ENCODE peak calls at places on chromosomes 11 and 22, in six cellular contexts. J is GM12865, C is heart left ventricle, B is fibroblast of mammary gland, E is cardiac fibroblast, K is body of pancreas. F is an unnamed sample.

GRCh38 chr11:39247570-39248137 is 2211.8 kb downstream of the LRRC4C start:
- DNase-seq in C (no peak), B (no peak), E (no peak), K (no peak), J (no peak), F (no peak)

GRCh38 chr11:112659185-112659584 is 302.0 kb upstream of the NCAM1 start:
- DNase-seq in J (no peak), K (no peak), B (no peak), C (no peak), E (no peak), F (no peak)

GRCh38 chr11:115933564-115933963 is 429.3 kb upstream of the CADM1 start:
- DNase-seq in C (no peak), J (no peak), E (no peak), K (no peak), B (no peak), F (no peak)

GRCh38 chr11:111624602-111625001 is 22.4 kb downstream of the SIK2 start:
- DNase-seq in E (no peak), K (no peak), C (no peak), B (no peak), J (no peak), F (peak)

GRCh38 chr11:69918231-69918937 is 99.2 kb upstream of the FGF3 start:
- DNase-seq in K (no peak), B (no peak), C (no peak), J (no peak), E (no peak), F (no peak)

GRCh38 chr11:72358461-72359405 is 75.6 kb downstream of the CLPB start:
- DNase-seq in J (no peak), B (no peak), K (no peak), C (no peak), E (no peak), F (no peak)

GRCh38 chr11:133520707-133521106 is 11.6 kb downstream of the OPCML start:
- DNase-seq in C (peak), E (no peak), K (peak), B (no peak), J (no peak), F (no peak)

GRCh38 chr22:49487950-49488349 is 339.7 kb downstream of the BRD1 start:
- DNase-seq in J (no peak), B (no peak), E (no peak), K (no peak), C (no peak), F (no peak)

GRCh38 chr11:116457336-116458007 is 315.3 kb downstream of the BUD13 start:
- DNase-seq in C (no peak), K (no peak), B (no peak), J (no peak), E (no peak), F (no peak)

GRCh38 chr22:32354360-32355351 is 3.0 kb upstream of the RFPL3 start:
- DNase-seq in B (peak), E (peak), J (no peak), C (no peak), K (no peak), F (peak)

GRCh38 chr11:129249351-129249750 is 57.2 kb upstream of the ARHGAP32 start:
- DNase-seq in E (peak), B (peak), J (no peak), C (no peak), K (no peak), F (peak)

GRCh38 chr22:47107431-47107830 is 345.0 kb downstream of the TBC1D22A start:
- DNase-seq in J (no peak), B (peak), C (no peak), E (peak), K (no peak), F (peak)

GRCh38 chr11:40241524-40242037 is 1217.9 kb downstream of the LRRC4C start:
- DNase-seq in J (peak), C (peak), B (peak), K (peak), E (no peak), F (no peak)

GRCh38 chr22:50189184-50189848 is 3.6 kb downstream of the TRABD start:
- DNase-seq in C (no peak), K (peak), B (no peak), E (no peak), J (peak), F (no peak)

GRCh38 chr11:77747381-77747969 is 73.0 kb downstream of the RSF1 start:
- DNase-seq in C (no peak), E (peak), J (no peak), K (no peak), B (no peak), F (peak)

GRCh38 chr22:33381531-33382406 is 323.6 kb upstream of the SYN3 start:
- DNase-seq in B (no peak), C (no peak), K (no peak), E (no peak), J (no peak), F (no peak)

GRCh38 chr11:108959874-108960273 is 295.0 kb downstream of the DDX10 start:
- DNase-seq in J (no peak), K (no peak), C (no peak), E (no peak), B (no peak), F (no peak)

GRCh38 chr11:69013009-69013951 is at the start of gene MRGPRF:
- DNase-seq in B (peak), C (peak), E (peak), K (peak), J (no peak), F (peak)

GRCh38 chr11:67280791-67281551 is 8.1 kb upstream of the ANKRD13D start:
- DNase-seq in J (no peak), E (no peak), B (no peak), K (no peak), C (no peak), F (no peak)

GRCh38 chr11:201936-202335 is 5.3 kb downstream of the BET1L start:
- DNase-seq in E (no peak), K (no peak), J (no peak), B (no peak), C (no peak), F (no peak)

GRCh38 chr11:3853935-3854659 is 1.4 kb upstream of the STIM1 start:
- DNase-seq in E (no peak), B (no peak), K (peak), C (peak), J (peak), F (no peak)

GRCh38 chr11:17381156-17381555 is 7.3 kb downstream of the KCNJ11 start:
- DNase-seq in E (peak), J (no peak), B (peak), K (no peak), C (no peak), F (peak)

GRCh38 chr11:131999084-131999483 is 628.7 kb downstream of the NTM start:
- DNase-seq in K (no peak), J (no peak), C (no peak), B (peak), E (peak), F (peak)

GRCh38 chr11:8282621-8283509 is 19.2 kb upstream of the LMO1 start:
- DNase-seq in B (no peak), K (peak), E (no peak), C (peak), J (no peak), F (no peak)

GRCh38 chr11:33375688-33376311 is 118.6 kb downstream of the HIPK3 start:
- DNase-seq in C (no peak), B (peak), E (peak), K (no peak), J (peak), F (peak)

GRCh38 chr11:73995731-73996130 is 13.1 kb upstream of the UCP2 start:
- DNase-seq in K (no peak), J (peak), C (no peak), E (no peak), B (no peak), F (no peak)

GRCh38 chr11:66727282-66727882 is 1.6 kb downstream of the SPTBN2 start:
- DNase-seq in B (no peak), E (no peak), C (no peak), J (no peak), K (peak), F (peak)

DNA sequence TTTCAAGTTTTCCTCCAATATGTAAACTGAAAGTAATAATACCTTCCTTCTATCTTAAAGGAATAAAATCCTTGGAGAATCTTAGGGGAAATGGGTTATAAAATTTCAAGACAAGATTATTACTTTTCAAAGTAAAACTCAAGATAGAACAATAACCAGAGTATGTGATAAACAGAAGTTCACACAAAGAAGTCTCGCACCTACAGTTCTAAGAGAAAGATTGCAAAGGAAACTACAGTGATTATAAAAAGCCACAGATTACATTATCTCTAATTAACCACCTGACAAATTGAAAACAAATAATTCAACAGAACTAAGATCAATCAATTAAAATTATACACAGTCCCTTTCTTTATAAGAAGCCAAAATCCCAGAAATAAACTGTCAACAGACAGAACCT is 34.0 kb downstream of the AMBRA1 start:
- DNase-seq in K (no peak), E (no peak), J (no peak), C (no peak), B (no peak), F (no peak)
- H3K4me3 ChIP-seq in K (no peak), E (no peak), J (no peak), C (peak), B (no peak), F (no peak)

GRCh38 chr11:43664295-43664694 is 16.2 kb upstream of the HSD17B12 start:
- DNase-seq in E (no peak), J (no peak), C (no peak), K (no peak), B (no peak), F (no peak)
- H3K4me3 ChIP-seq in E (no peak), J (no peak), C (no peak), K (no peak), B (no peak), F (no peak)

DNA sequence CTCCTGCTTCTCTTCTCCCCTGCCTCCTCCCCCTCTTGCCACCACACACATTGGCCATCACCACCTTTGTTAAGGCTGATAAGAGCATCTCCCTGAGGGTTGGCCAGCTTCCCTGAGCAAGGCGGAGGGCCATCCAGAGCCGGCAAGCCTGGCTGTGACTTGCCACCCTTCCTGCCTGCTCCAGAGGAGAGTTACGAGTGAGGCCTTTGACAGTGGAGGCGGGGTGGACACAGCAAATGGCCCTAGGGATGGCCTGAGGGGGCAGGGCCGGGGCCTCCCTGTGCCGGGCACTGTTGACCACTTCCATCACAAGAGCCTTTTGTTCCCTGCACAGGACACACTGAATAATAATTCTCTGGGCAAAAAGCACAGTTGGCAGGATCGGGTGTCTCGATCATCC is 5.4 kb downstream of the FREY1 start:
- DNase-seq in E (no peak), C (no peak), K (no peak), J (no peak), B (no peak), F (no peak)
- H3K4me3 ChIP-seq in E (no peak), C (no peak), K (no peak), J (no peak), B (no peak), F (no peak)

GRCh38 chr22:24985824-24986214 is 33.3 kb downstream of the KIAA1671 start:
- DNase-seq in B (peak), C (peak), J (no peak), K (no peak), E (peak), F (peak)
- H3K4me3 ChIP-seq in B (no peak), C (no peak), J (no peak), K (no peak), E (no peak), F (peak)

DNA sequence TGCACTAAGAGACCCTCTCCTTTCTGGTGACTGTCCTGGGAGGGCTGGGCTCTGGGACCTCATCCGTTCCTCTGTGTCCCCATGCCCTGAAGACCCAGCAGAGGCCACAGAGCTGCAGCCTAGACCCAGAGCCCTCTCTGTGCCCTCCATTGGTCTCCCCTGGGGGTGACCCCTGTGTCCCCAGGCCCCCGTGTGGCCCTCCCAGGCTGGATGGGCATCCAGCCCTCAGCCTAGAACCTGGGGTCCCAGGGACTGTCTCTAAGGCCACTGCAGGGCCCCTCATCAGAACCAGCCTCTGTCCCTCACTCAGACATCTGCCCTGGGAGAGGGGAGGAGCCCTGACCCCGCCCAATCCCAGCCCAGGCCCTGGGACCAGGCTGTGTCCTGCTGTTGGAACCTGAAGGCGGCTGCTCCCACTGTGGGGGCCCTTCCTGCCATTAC is 5.7 kb downstream of the IGLL1 start:
- DNase-seq in C (no peak), E (no peak), B (no peak), K (no peak), J (no peak), F (no peak)
- H3K4me3 ChIP-seq in C (no peak), E (no peak), B (no peak), K (no peak), J (no peak), F (no peak)

DNA sequence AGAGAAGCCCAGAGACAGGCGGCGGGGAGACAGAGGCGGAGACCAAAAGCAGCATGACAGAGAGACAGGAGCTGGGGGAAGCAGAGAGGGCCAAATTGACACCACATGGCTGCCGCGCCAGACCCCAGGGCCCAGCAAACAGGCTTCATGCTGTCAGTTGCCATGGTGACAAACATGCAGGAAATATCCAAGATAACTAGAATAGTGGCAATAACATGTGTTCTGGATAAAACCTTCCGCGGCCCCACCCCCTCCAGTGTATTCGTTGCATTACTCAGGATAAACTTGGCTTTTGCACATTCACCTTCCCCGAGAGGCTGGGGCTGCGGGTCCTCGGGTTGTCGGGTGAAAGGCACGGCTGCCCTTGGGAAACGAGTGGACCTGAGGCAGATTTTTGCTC is 49.9 kb upstream of the CDON start:
- DNase-seq in C (no peak), E (no peak), B (peak), K (peak), J (no peak), F (peak)
- H3K4me3 ChIP-seq in C (no peak), E (no peak), B (no peak), K (no peak), J (no peak), F (no peak)

DNA sequence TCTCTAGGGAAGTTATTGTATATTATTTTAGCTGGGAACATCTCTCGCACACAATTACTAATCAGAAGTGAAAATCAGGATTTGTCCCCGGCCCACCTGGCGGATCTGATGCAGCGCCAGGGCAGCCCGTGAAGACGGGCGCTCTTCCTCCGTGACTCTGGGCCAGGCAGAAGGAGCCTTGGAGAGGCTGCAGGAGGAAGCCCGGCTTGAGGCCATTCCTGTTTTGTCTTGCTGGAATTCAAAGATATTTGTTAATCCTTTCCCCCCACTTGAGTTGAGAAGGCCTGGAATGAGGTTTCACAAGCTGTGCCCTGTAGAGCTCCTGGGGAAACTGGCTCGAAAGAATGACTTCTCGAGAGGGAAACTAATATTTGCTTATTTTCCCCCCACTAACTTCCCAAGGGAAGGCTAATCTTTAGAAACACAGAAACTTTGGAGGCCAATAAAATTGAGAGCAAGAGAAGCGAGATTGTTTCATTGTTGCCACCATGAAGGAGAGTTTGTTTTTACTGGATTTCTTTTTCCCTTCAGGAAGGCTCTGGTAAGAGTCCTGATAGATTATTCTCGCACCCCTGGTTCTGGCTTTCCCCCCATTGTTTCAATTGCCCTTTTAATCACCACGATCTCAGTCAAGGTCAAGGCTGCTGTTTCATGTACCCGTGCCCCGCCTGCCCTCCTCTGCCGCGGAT is 92.8 kb upstream of the SEPTIN5 start:
- DNase-seq in B (no peak), E (no peak), K (no peak), C (no peak), J (no peak), F (no peak)
- H3K4me3 ChIP-seq in B (no peak), E (no peak), K (no peak), C (no peak), J (no peak), F (no peak)

GRCh38 chr11:117878314-117878938 is 2.0 kb upstream of the FXYD6 start:
- DNase-seq in B (no peak), K (no peak), J (no peak), E (no peak), C (no peak), F (no peak)

GRCh38 chr11:117876341-117877119 is at the start of gene FXYD6:
- DNase-seq in B (no peak), J (no peak), K (peak), C (peak), E (no peak), F (no peak)

GRCh38 chr11:117875397-117876048 is 935 bp downstream of the FXYD6 start:
- DNase-seq in K (no peak), E (no peak), J (no peak), C (no peak), B (no peak), F (no peak)

GRCh38 chr11:117876049-117876340 is 463 bp downstream of the FXYD6 start:
- DNase-seq in C (no peak), E (no peak), B (no peak), K (no peak), J (no peak), F (no peak)

GRCh38 chr11:117877120-117877784 is 794 bp upstream of the FXYD6 start:
- DNase-seq in B (peak), C (peak), E (no peak), J (no peak), K (no peak), F (no peak)
- H3K4me3 ChIP-seq in B (no peak), C (peak), E (peak), J (no peak), K (no peak), F (no peak)

DNA sequence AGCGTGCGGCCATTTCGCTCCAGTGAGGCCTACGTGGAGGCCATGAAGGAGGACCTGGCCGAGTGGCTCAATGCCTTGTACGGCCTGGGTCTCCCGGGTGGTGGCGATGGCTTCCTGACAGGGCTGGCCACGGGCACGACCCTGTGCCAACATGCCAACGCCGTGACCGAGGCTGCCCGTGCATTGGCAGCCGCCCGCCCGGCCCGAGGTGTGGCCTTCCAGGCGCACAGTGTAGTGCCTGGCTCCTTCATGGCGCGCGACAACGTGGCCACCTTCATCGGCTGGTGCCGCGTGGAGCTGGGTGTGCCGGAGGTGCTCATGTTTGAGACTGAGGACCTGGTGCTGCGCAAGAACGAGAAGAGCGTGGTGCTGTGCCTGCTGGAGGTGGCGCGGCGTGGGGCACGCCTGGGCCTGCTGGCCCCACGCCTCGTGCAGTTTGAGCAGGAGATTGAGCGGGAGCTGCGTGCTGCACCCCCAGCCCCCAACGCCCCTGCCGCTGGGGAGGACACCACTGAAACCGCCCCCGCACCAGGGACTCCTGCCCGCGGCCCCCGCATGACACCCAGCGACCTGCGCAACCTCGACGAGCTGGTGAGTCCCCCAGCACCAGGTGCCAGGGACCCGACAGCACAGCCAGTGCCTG is 1.8 kb downstream of the GAS2L1 start:
- DNase-seq in K (no peak), C (no peak), E (no peak), J (no peak), B (no peak), F (no peak)
- H3K4me3 ChIP-seq in K (no peak), C (peak), E (no peak), J (no peak), B (peak), F (peak)

GRCh38 chr11:60459345-60459744 is 3.7 kb downstream of the MS4A1 start:
- DNase-seq in K (no peak), C (no peak), B (no peak), J (peak), E (no peak), F (no peak)
- H3K4me3 ChIP-seq in K (no peak), C (no peak), B (no peak), J (peak), E (no peak), F (no peak)

F was measured in fibroblast of pulmonary artery.